ENCODE peak calls at places on chromosome 14, in four cellular contexts. One of them, this sample, is unnamed.

GRCh38 chr14:33836203-33836894 is 114.5 kb downstream of the EGLN3 start:
- DNase-seq in NCI-H1417: no peak
- DNase-seq in naive thymus-derived CD8-positive, alpha-beta T cell: no peak
- DNase-seq in ELR: no peak
- DNase-seq in this sample: no peak

GRCh38 chr14:96203635-96204034 is 1.0 kb upstream of the BDKRB2 start:
- DNase-seq in naive thymus-derived CD8-positive, alpha-beta T cell: no peak
- DNase-seq in NCI-H1417: no peak
- DNase-seq in ELR: peak; percentile 10
- DNase-seq in this sample: no peak

GRCh38 chr14:71725802-71726638 is 206.2 kb upstream of the RGS6 start:
- DNase-seq in NCI-H1417: no peak
- DNase-seq in naive thymus-derived CD8-positive, alpha-beta T cell: no peak
- DNase-seq in ELR: peak; percentile 77
- DNase-seq in this sample: no peak

GRCh38 chr14:22601456-22601855 is 3.4 kb downstream of the ABHD4 start:
- DNase-seq in NCI-H1417: no peak
- DNase-seq in ELR: no peak
- DNase-seq in naive thymus-derived CD8-positive, alpha-beta T cell: no peak
- DNase-seq in this sample: no peak

GRCh38 chr14:59281613-59282012 is 93.1 kb downstream of the DAAM1 start:
- DNase-seq in naive thymus-derived CD8-positive, alpha-beta T cell: no peak
- DNase-seq in ELR: peak; percentile 84
- DNase-seq in NCI-H1417: no peak
- DNase-seq in this sample: no peak

GRCh38 chr14:105999361-106000028 is 473.1 kb downstream of the TMEM121 start:
- DNase-seq in ELR: peak; percentile 55
- DNase-seq in naive thymus-derived CD8-positive, alpha-beta T cell: peak; percentile 45
- DNase-seq in NCI-H1417: peak; percentile 44
- DNase-seq in this sample: peak; percentile 66

GRCh38 chr14:68234101-68234905 is 414.7 kb downstream of the RAD51B start:
- DNase-seq in ELR: peak; percentile 68
- DNase-seq in naive thymus-derived CD8-positive, alpha-beta T cell: no peak
- DNase-seq in NCI-H1417: no peak
- DNase-seq in this sample: no peak

GRCh38 chr14:31568671-31569070 is 7.5 kb downstream of the NUBPL start:
- DNase-seq in ELR: no peak
- DNase-seq in NCI-H1417: no peak
- DNase-seq in naive thymus-derived CD8-positive, alpha-beta T cell: no peak
- DNase-seq in this sample: no peak

GRCh38 chr14:102039157-102039556 is 47.7 kb downstream of the HSP90AA1 start:
- DNase-seq in ELR: no peak
- DNase-seq in NCI-H1417: no peak
- DNase-seq in naive thymus-derived CD8-positive, alpha-beta T cell: no peak
- DNase-seq in this sample: no peak

GRCh38 chr14:102323102-102323501 is 3.6 kb downstream of the ZNF839 start:
- DNase-seq in naive thymus-derived CD8-positive, alpha-beta T cell: no peak
- DNase-seq in ELR: peak; percentile 86
- DNase-seq in NCI-H1417: no peak
- DNase-seq in this sample: no peak

GRCh38 chr14:61212546-61212945 is 68.6 kb downstream of the TMEM30B start:
- DNase-seq in ELR: no peak
- DNase-seq in naive thymus-derived CD8-positive, alpha-beta T cell: no peak
- DNase-seq in NCI-H1417: no peak
- DNase-seq in this sample: no peak

GRCh38 chr14:77864580-77864979 is 64.7 kb downstream of the ADCK1 start:
- DNase-seq in ELR: no peak
- DNase-seq in NCI-H1417: no peak
- DNase-seq in naive thymus-derived CD8-positive, alpha-beta T cell: no peak
- DNase-seq in this sample: no peak

GRCh38 chr14:71714225-71714624 is 218.0 kb upstream of the RGS6 start:
- DNase-seq in NCI-H1417: no peak
- DNase-seq in ELR: peak; percentile 75
- DNase-seq in naive thymus-derived CD8-positive, alpha-beta T cell: no peak
- DNase-seq in this sample: no peak

GRCh38 chr14:100603341-100604125 is 16.3 kb upstream of the BEGAIN start:
- DNase-seq in NCI-H1417: no peak
- DNase-seq in ELR: no peak
- DNase-seq in naive thymus-derived CD8-positive, alpha-beta T cell: no peak
- DNase-seq in this sample: no peak

GRCh38 chr14:26595922-26596721 is 1.7 kb downstream of the NOVA1 start:
- DNase-seq in NCI-H1417: no peak
- DNase-seq in ELR: no peak
- DNase-seq in naive thymus-derived CD8-positive, alpha-beta T cell: no peak
- DNase-seq in this sample: no peak